ENCODE peak calls at places on chromosomes 2 and 18, in four cellular contexts. Y is NCI-H1092, V is hippocampal formation, J is putamen. S is an unnamed sample.

GRCh38 chr2:105294046-105294445 is 35.5 kb downstream of the TGFBRAP1 start:
- DNase-seq in Y (no peak), V (no peak), J (no peak), S (no peak)

GRCh38 chr18:64276736-64277135 is 127.8 kb upstream of the LINC00305 start:
- DNase-seq in J (peak; percentile 3), Y (no peak), V (no peak), S (no peak)

GRCh38 chr2:180707867-180708205 is 272.6 kb upstream of the UBE2E3 start:
- DNase-seq in J (no peak), V (no peak), Y (peak; percentile 26), S (no peak)

GRCh38 chr2:53630001-53630606 is 137.5 kb upstream of the CHAC2 start:
- DNase-seq in Y (no peak), J (no peak), V (no peak), S (no peak)

GRCh38 chr2:54969295-54969939 is 80.8 kb downstream of the RTN4 start:
- DNase-seq in V (no peak), J (no peak), Y (no peak), S (no peak)

GRCh38 chr2:11123856-11124759 is 31.2 kb upstream of the SLC66A3 start:
- DNase-seq in V (peak; percentile 18), Y (peak; percentile 25), J (no peak), S (peak; percentile 49)

GRCh38 chr2:43254331-43254730 is 27.9 kb upstream of the ZFP36L2 start:
- DNase-seq in Y (no peak), V (no peak), J (no peak), S (no peak)

GRCh38 chr2:40455661-40456060 is 3.8 kb upstream of the SLC8A1 start:
- DNase-seq in V (no peak), J (no peak), Y (no peak), S (no peak)

GRCh38 chr18:57921708-57922107 is 118.6 kb upstream of the ATP8B1 start:
- DNase-seq in Y (no peak), J (no peak), V (no peak), S (no peak)

GRCh38 chr2:26982102-26982742 is 11.8 kb downstream of the MAPRE3 start:
- DNase-seq in Y (peak; percentile 74), V (peak; percentile 17), J (peak; percentile 50), S (no peak)

GRCh38 chr2:230714122-230714453 is 1.4 kb downstream of the CAB39 start:
- DNase-seq in Y (no peak), J (peak; percentile 19), V (no peak), S (peak; percentile 18)

GRCh38 chr18:46649071-46649862 is 7.8 kb downstream of the LOXHD1 start:
- DNase-seq in V (no peak), Y (no peak), J (no peak), S (no peak)

GRCh38 chr18:76913583-76913982 is 91.2 kb downstream of the ZNF236 start:
- DNase-seq in Y (no peak), J (no peak), V (no peak), S (no peak)

GRCh38 chr2:174473796-174474195 is 13.0 kb downstream of the GPR155 start:
- DNase-seq in V (no peak), Y (no peak), J (no peak), S (no peak)

GRCh38 chr2:241859436-241860183 is 916 bp upstream of the PDCD1 start:
- DNase-seq in J (peak; percentile 49), V (no peak), Y (no peak), S (no peak)

GRCh38 chr2:149170911-149171310 is 132.4 kb downstream of the LYPD6B start:
- DNase-seq in J (no peak), Y (no peak), V (no peak), S (no peak)

GRCh38 chr2:231050018-231050901 is 6.4 kb upstream of the PSMD1 start:
- DNase-seq in J (peak; percentile 67), Y (no peak), V (peak; percentile 35), S (no peak)

GRCh38 chr2:197254776-197255521 is 55.6 kb downstream of the ANKRD44 start:
- DNase-seq in Y (no peak), J (no peak), V (no peak), S (no peak)

GRCh38 chr2:71336802-71337201 is 5.2 kb downstream of the ZNF638 start:
- DNase-seq in Y (no peak), V (no peak), J (no peak), S (no peak)

GRCh38 chr2:133636287-133636686 is 68.0 kb upstream of the NCKAP5 start:
- DNase-seq in Y (no peak), V (no peak), J (no peak), S (no peak)

GRCh38 chr18:7926526-7926925 is 359.4 kb downstream of the PTPRM start:
- DNase-seq in Y (peak; percentile 24), V (no peak), J (no peak), S (no peak)

GRCh38 chr2:167504061-167504460 is 615.8 kb downstream of the XIRP2 start:
- DNase-seq in Y (no peak), J (no peak), V (no peak), S (no peak)

GRCh38 chr18:2825613-2826205 is 21.1 kb upstream of the EMILIN2 start:
- DNase-seq in J (no peak), Y (no peak), V (no peak), S (no peak)

GRCh38 chr2:10329584-10329879 is 26.8 kb downstream of the HPCAL1 start:
- DNase-seq in Y (no peak), V (no peak), J (no peak), S (no peak)

GRCh38 chr18:55096261-55097026 is 137.2 kb upstream of the CCDC68 start:
- DNase-seq in V (peak; percentile 27), J (peak; percentile 55), Y (no peak), S (no peak)

GRCh38 chr2:147595200-147595599 is 249.6 kb upstream of the ACVR2A start:
- DNase-seq in J (no peak), V (no peak), Y (no peak), S (no peak)

GRCh38 chr18:25883091-25883490 is 207.3 kb downstream of the SS18 start:
- DNase-seq in J (no peak), Y (no peak), V (no peak), S (no peak)

GRCh38 chr2:101473911-101474751 is 781 bp downstream of the RFX8 start:
- DNase-seq in V (peak; percentile 32), J (peak; percentile 44), Y (no peak), S (no peak)

GRCh38 chr18:54774971-54775665 is 53.2 kb upstream of the RAB27B start:
- DNase-seq in J (no peak), V (no peak), Y (no peak), S (no peak)

GRCh38 chr2:43196773-43197567 is 29.4 kb downstream of the ZFP36L2 start:
- DNase-seq in J (no peak), V (no peak), Y (no peak), S (no peak)

GRCh38 chr2:173414823-173415322 is 60.2 kb downstream of the CDCA7 start:
- DNase-seq in Y (no peak), J (no peak), V (no peak), S (no peak)

GRCh38 chr18:25351773-25352628 is at the start of gene ZNF521:
- DNase-seq in V (peak; percentile 82), Y (peak; percentile 72), J (peak; percentile 91), S (peak; percentile 26)

GRCh38 chr2:47221039-47221438 is 65.9 kb upstream of the STPG4 start:
- DNase-seq in V (no peak), J (no peak), Y (no peak), S (no peak)

GRCh38 chr2:177080746-177081145 is 131.8 kb upstream of the HNRNPA3 start:
- DNase-seq in J (no peak), Y (no peak), V (no peak), S (no peak)

GRCh38 chr2:228526687-228527086 is 345.2 kb upstream of the SPHKAP start:
- DNase-seq in Y (no peak), J (no peak), V (no peak), S (no peak)